ENCODE peak calls at places on chromosomes 5 and 9, in eight cellular contexts. One of them, this sample, is unnamed.

GRCh38 chr9:91421022-91421765 is 2.4 kb downstream of the NFIL3 start:
- DNase-seq in H9: peak; percentile 46
- DNase-seq in CD4-positive, alpha-beta T cell: no peak
- DNase-seq in uterus: peak; percentile 38
- DNase-seq in progenitor cell of endocrine pancreas: peak; percentile 61
- DNase-seq in pancreas: peak; percentile 33
- DNase-seq in lower lobe of right lung: peak; percentile 52
- DNase-seq in kidney epithelial cell: no peak
- DNase-seq in this sample: peak; percentile 68

GRCh38 chr5:111229871-111230812 is 6.0 kb downstream of the CAMK4 start:
- DNase-seq in H9: no peak
- DNase-seq in CD4-positive, alpha-beta T cell: no peak
- DNase-seq in uterus: no peak
- DNase-seq in progenitor cell of endocrine pancreas: no peak
- DNase-seq in pancreas: no peak
- DNase-seq in lower lobe of right lung: no peak
- DNase-seq in kidney epithelial cell: no peak
- DNase-seq in this sample: no peak

GRCh38 chr9:119861801-119862200 is 492.6 kb upstream of the BRINP1 start:
- DNase-seq in H9: no peak
- DNase-seq in CD4-positive, alpha-beta T cell: no peak
- DNase-seq in uterus: no peak
- DNase-seq in progenitor cell of endocrine pancreas: no peak
- DNase-seq in pancreas: no peak
- DNase-seq in lower lobe of right lung: no peak
- DNase-seq in kidney epithelial cell: no peak
- DNase-seq in this sample: no peak

GRCh38 chr5:71680510-71680909 is 38.6 kb upstream of the CARTPT start:
- DNase-seq in H9: no peak
- DNase-seq in CD4-positive, alpha-beta T cell: no peak
- DNase-seq in uterus: no peak
- DNase-seq in progenitor cell of endocrine pancreas: no peak
- DNase-seq in pancreas: no peak
- DNase-seq in lower lobe of right lung: no peak
- DNase-seq in kidney epithelial cell: no peak
- DNase-seq in this sample: no peak

GRCh38 chr9:124220551-124221451 is 36.9 kb upstream of the NEK6 start:
- DNase-seq in H9: no peak
- DNase-seq in CD4-positive, alpha-beta T cell: no peak
- DNase-seq in uterus: no peak
- DNase-seq in progenitor cell of endocrine pancreas: no peak
- DNase-seq in pancreas: peak; percentile 76
- DNase-seq in lower lobe of right lung: no peak
- DNase-seq in kidney epithelial cell: no peak
- DNase-seq in this sample: no peak

GRCh38 chr9:99848447-99848846 is 26.8 kb downstream of the NR4A3 start:
- DNase-seq in H9: no peak
- DNase-seq in CD4-positive, alpha-beta T cell: no peak
- DNase-seq in uterus: no peak
- DNase-seq in progenitor cell of endocrine pancreas: no peak
- DNase-seq in pancreas: no peak
- DNase-seq in lower lobe of right lung: no peak
- DNase-seq in kidney epithelial cell: no peak
- DNase-seq in this sample: no peak

GRCh38 chr9:130296783-130297055 is 31.2 kb downstream of the HMCN2 start:
- DNase-seq in H9: no peak
- DNase-seq in CD4-positive, alpha-beta T cell: no peak
- DNase-seq in uterus: no peak
- DNase-seq in progenitor cell of endocrine pancreas: no peak
- DNase-seq in pancreas: no peak
- DNase-seq in lower lobe of right lung: no peak
- DNase-seq in kidney epithelial cell: no peak
- DNase-seq in this sample: no peak

GRCh38 chr5:67021522-67022316 is 174.9 kb downstream of the CD180 start:
- DNase-seq in H9: no peak
- DNase-seq in CD4-positive, alpha-beta T cell: no peak
- DNase-seq in uterus: no peak
- DNase-seq in progenitor cell of endocrine pancreas: no peak
- DNase-seq in pancreas: no peak
- DNase-seq in lower lobe of right lung: no peak
- DNase-seq in kidney epithelial cell: no peak
- DNase-seq in this sample: no peak

GRCh38 chr5:36585696-36586095 is 20.7 kb upstream of the SLC1A3 start:
- DNase-seq in H9: no peak
- DNase-seq in CD4-positive, alpha-beta T cell: no peak
- DNase-seq in uterus: no peak
- DNase-seq in progenitor cell of endocrine pancreas: no peak
- DNase-seq in pancreas: no peak
- DNase-seq in lower lobe of right lung: no peak
- DNase-seq in kidney epithelial cell: no peak
- DNase-seq in this sample: no peak

GRCh38 chr5:1131191-1131621 is 19.3 kb upstream of the SLC12A7 start:
- DNase-seq in H9: no peak
- DNase-seq in CD4-positive, alpha-beta T cell: no peak
- DNase-seq in uterus: no peak
- DNase-seq in progenitor cell of endocrine pancreas: no peak
- DNase-seq in pancreas: no peak
- DNase-seq in lower lobe of right lung: no peak
- DNase-seq in kidney epithelial cell: no peak
- DNase-seq in this sample: no peak

GRCh38 chr5:65961644-65962043 is 35.3 kb downstream of the ERBIN start:
- DNase-seq in H9: no peak
- DNase-seq in CD4-positive, alpha-beta T cell: no peak
- DNase-seq in uterus: no peak
- DNase-seq in progenitor cell of endocrine pancreas: no peak
- DNase-seq in pancreas: no peak
- DNase-seq in lower lobe of right lung: no peak
- DNase-seq in kidney epithelial cell: peak; percentile 26
- DNase-seq in this sample: no peak

GRCh38 chr5:74414228-74414627 is 226.3 kb downstream of the ENC1 start:
- DNase-seq in H9: no peak
- DNase-seq in CD4-positive, alpha-beta T cell: no peak
- DNase-seq in uterus: no peak
- DNase-seq in progenitor cell of endocrine pancreas: no peak
- DNase-seq in pancreas: no peak
- DNase-seq in lower lobe of right lung: no peak
- DNase-seq in kidney epithelial cell: no peak
- DNase-seq in this sample: no peak

GRCh38 chr9:113623851-113624485 is 160.4 kb downstream of the RGS3 start:
- DNase-seq in H9: peak; percentile 23
- DNase-seq in CD4-positive, alpha-beta T cell: peak; percentile 14
- DNase-seq in uterus: no peak
- DNase-seq in progenitor cell of endocrine pancreas: no peak
- DNase-seq in pancreas: no peak
- DNase-seq in lower lobe of right lung: no peak
- DNase-seq in kidney epithelial cell: no peak
- DNase-seq in this sample: no peak

DNA sequence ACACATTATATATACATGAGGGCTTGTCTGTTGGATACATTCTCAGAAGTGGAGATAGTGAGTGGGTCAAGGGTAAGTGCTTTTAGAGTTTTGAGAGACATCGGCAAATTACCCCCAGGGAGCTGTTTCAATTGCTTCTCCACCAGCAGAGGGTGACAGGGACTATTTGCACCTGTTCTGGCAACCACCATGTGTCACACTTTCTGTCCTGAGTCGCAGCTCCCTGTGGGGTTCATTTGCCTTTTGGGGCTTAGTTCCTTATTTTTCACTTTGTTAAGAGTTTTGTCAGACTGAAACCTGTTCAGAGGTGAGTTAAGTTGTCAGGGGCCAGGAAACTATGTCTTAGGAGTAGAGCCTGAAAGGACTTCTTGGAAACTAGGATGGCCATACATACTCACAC is 20.1 kb upstream of the SLC36A1 start:
- DNase-seq in H9: no peak
- DNase-seq in CD4-positive, alpha-beta T cell: no peak
- DNase-seq in uterus: no peak
- DNase-seq in progenitor cell of endocrine pancreas: no peak
- DNase-seq in pancreas: no peak
- DNase-seq in lower lobe of right lung: no peak
- DNase-seq in kidney epithelial cell: no peak
- DNase-seq in this sample: no peak
- TF ChIP-seq CTCF in H9: peak; percentile 28
- TF ChIP-seq CTCF in CD4-positive, alpha-beta T cell: no peak
- TF ChIP-seq CTCF in uterus: no peak
- TF ChIP-seq CTCF in progenitor cell of endocrine pancreas: no peak
- TF ChIP-seq CTCF in pancreas: no peak
- TF ChIP-seq CTCF in lower lobe of right lung: no peak
- TF ChIP-seq CTCF in kidney epithelial cell: no peak
- TF ChIP-seq CTCF in this sample: no peak

GRCh38 chr9:74379718-74380117 is 117.4 kb upstream of the RORB start:
- DNase-seq in H9: peak; percentile 72
- DNase-seq in CD4-positive, alpha-beta T cell: no peak
- DNase-seq in uterus: no peak
- DNase-seq in progenitor cell of endocrine pancreas: peak; percentile 12
- DNase-seq in pancreas: peak; percentile 30
- DNase-seq in lower lobe of right lung: no peak
- DNase-seq in kidney epithelial cell: no peak
- DNase-seq in this sample: no peak
- TF ChIP-seq CTCF in H9: peak; percentile 80
- TF ChIP-seq CTCF in CD4-positive, alpha-beta T cell: no peak
- TF ChIP-seq CTCF in uterus: no peak
- TF ChIP-seq CTCF in progenitor cell of endocrine pancreas: peak; percentile 66
- TF ChIP-seq CTCF in pancreas: peak; percentile 13
- TF ChIP-seq CTCF in lower lobe of right lung: peak; percentile 30
- TF ChIP-seq CTCF in kidney epithelial cell: peak; percentile 63
- TF ChIP-seq CTCF in this sample: peak; percentile 10

DNA sequence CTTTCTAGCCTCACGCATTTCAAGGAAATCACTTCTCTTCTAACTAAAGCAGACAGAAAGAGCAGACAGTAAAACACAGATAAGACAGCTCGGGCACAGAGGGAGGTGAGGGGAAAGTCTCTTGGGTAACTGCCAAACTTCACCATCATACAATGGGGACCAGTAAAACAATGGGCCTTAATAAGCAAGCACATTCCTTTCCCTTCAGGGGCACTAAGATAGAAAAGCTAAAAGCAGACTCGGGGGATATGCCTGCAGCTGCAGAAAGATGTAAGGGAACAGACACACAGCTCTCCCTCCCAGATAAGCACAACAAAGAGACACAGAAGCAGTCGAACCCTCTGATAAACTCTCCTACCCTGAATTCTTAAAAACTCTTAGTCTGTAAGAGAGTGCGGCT is 15.6 kb upstream of the CKS2 start:
- DNase-seq in H9: no peak
- DNase-seq in CD4-positive, alpha-beta T cell: no peak
- DNase-seq in uterus: no peak
- DNase-seq in progenitor cell of endocrine pancreas: no peak
- DNase-seq in pancreas: no peak
- DNase-seq in lower lobe of right lung: no peak
- DNase-seq in kidney epithelial cell: no peak
- DNase-seq in this sample: no peak
- TF ChIP-seq CTCF in H9: no peak
- TF ChIP-seq CTCF in CD4-positive, alpha-beta T cell: no peak
- TF ChIP-seq CTCF in uterus: no peak
- TF ChIP-seq CTCF in progenitor cell of endocrine pancreas: no peak
- TF ChIP-seq CTCF in pancreas: no peak
- TF ChIP-seq CTCF in lower lobe of right lung: no peak
- TF ChIP-seq CTCF in kidney epithelial cell: no peak
- TF ChIP-seq CTCF in this sample: no peak

GRCh38 chr9:112332674-112332976 is 794 bp downstream of the PTBP3 start:
- DNase-seq in H9: no peak
- DNase-seq in CD4-positive, alpha-beta T cell: no peak
- DNase-seq in uterus: no peak
- DNase-seq in progenitor cell of endocrine pancreas: no peak
- DNase-seq in pancreas: no peak
- DNase-seq in lower lobe of right lung: no peak
- DNase-seq in kidney epithelial cell: no peak
- DNase-seq in this sample: no peak
- TF ChIP-seq CTCF in H9: peak; percentile 34
- TF ChIP-seq CTCF in CD4-positive, alpha-beta T cell: no peak
- TF ChIP-seq CTCF in uterus: no peak
- TF ChIP-seq CTCF in progenitor cell of endocrine pancreas: peak; percentile 49
- TF ChIP-seq CTCF in pancreas: no peak
- TF ChIP-seq CTCF in lower lobe of right lung: peak; percentile 10
- TF ChIP-seq CTCF in kidney epithelial cell: no peak
- TF ChIP-seq CTCF in this sample: no peak

GRCh38 chr9:8871796-8872470 is 1072.4 kb upstream of the DMAC1 start:
- DNase-seq in H9: no peak
- DNase-seq in CD4-positive, alpha-beta T cell: no peak
- DNase-seq in uterus: no peak
- DNase-seq in progenitor cell of endocrine pancreas: no peak
- DNase-seq in pancreas: no peak
- DNase-seq in lower lobe of right lung: no peak
- DNase-seq in kidney epithelial cell: no peak
- DNase-seq in this sample: no peak
- TF ChIP-seq CTCF in H9: no peak
- TF ChIP-seq CTCF in CD4-positive, alpha-beta T cell: no peak
- TF ChIP-seq CTCF in uterus: no peak
- TF ChIP-seq CTCF in progenitor cell of endocrine pancreas: no peak
- TF ChIP-seq CTCF in pancreas: no peak
- TF ChIP-seq CTCF in lower lobe of right lung: no peak
- TF ChIP-seq CTCF in kidney epithelial cell: no peak
- TF ChIP-seq CTCF in this sample: no peak

GRCh38 chr5:121462441-121462840 is 389.2 kb upstream of the FTMT start:
- DNase-seq in H9: no peak
- DNase-seq in CD4-positive, alpha-beta T cell: no peak
- DNase-seq in uterus: no peak
- DNase-seq in progenitor cell of endocrine pancreas: no peak
- DNase-seq in pancreas: no peak
- DNase-seq in lower lobe of right lung: no peak
- DNase-seq in kidney epithelial cell: no peak
- DNase-seq in this sample: no peak
- TF ChIP-seq CTCF in H9: no peak
- TF ChIP-seq CTCF in CD4-positive, alpha-beta T cell: no peak
- TF ChIP-seq CTCF in uterus: no peak
- TF ChIP-seq CTCF in progenitor cell of endocrine pancreas: no peak
- TF ChIP-seq CTCF in pancreas: no peak
- TF ChIP-seq CTCF in lower lobe of right lung: no peak
- TF ChIP-seq CTCF in kidney epithelial cell: no peak
- TF ChIP-seq CTCF in this sample: no peak

DNA sequence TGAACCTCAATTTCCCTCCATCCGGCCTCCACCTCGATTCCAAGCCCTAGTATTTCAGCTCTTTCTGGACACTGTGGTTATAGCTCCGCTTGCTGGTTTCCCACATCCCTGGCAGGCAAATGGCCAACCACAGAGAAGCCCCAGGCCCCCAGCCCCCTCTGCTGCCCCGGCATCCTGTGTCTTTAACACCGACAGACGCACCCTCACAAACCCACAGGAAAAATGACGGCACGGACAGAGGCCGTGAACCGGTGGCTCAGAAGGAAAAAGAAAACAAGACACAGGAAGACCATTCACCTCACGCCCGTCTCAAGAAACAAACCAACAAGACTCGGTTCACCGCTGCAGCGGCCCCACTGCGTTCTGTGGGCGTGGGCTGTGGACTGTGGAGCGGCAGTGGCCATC is 1.5 kb upstream of the CLIC3 start:
- DNase-seq in H9: no peak
- DNase-seq in CD4-positive, alpha-beta T cell: no peak
- DNase-seq in uterus: no peak
- DNase-seq in progenitor cell of endocrine pancreas: no peak
- DNase-seq in pancreas: no peak
- DNase-seq in lower lobe of right lung: no peak
- DNase-seq in kidney epithelial cell: no peak
- DNase-seq in this sample: no peak
- TF ChIP-seq CTCF in H9: no peak
- TF ChIP-seq CTCF in CD4-positive, alpha-beta T cell: no peak
- TF ChIP-seq CTCF in uterus: no peak
- TF ChIP-seq CTCF in progenitor cell of endocrine pancreas: no peak
- TF ChIP-seq CTCF in pancreas: no peak
- TF ChIP-seq CTCF in lower lobe of right lung: no peak
- TF ChIP-seq CTCF in kidney epithelial cell: peak; percentile 17
- TF ChIP-seq CTCF in this sample: no peak

GRCh38 chr5:134555889-134556311 is 30.4 kb downstream of the JADE2 start:
- DNase-seq in H9: peak; percentile 61
- DNase-seq in CD4-positive, alpha-beta T cell: peak; percentile 74
- DNase-seq in uterus: no peak
- DNase-seq in progenitor cell of endocrine pancreas: no peak
- DNase-seq in pancreas: no peak
- DNase-seq in lower lobe of right lung: no peak
- DNase-seq in kidney epithelial cell: no peak
- DNase-seq in this sample: no peak
- TF ChIP-seq CTCF in H9: no peak
- TF ChIP-seq CTCF in CD4-positive, alpha-beta T cell: no peak
- TF ChIP-seq CTCF in uterus: no peak
- TF ChIP-seq CTCF in progenitor cell of endocrine pancreas: no peak
- TF ChIP-seq CTCF in pancreas: no peak
- TF ChIP-seq CTCF in lower lobe of right lung: no peak
- TF ChIP-seq CTCF in kidney epithelial cell: peak; percentile 6
- TF ChIP-seq CTCF in this sample: no peak

This sample was measured in mesothelial cell of epicardium.